ENCODE peak calls at places on chromosomes 2 and 18, in eight cellular contexts. M is HCT116, V is transverse colon, H is HepG2, F is NB4, J is adrenal gland, I is right lobe of liver, A is heart left ventricle. Y is an unnamed sample.

GRCh38 chr2:182726473-182726872 is 10.4 kb downstream of the DNAJC10 start:
- DNase-seq in M (no peak), V (no peak), H (no peak), F (no peak), J (no peak), I (no peak), A (no peak), Y (no peak)

GRCh38 chr2:211329421-211329820 is 773.0 kb downstream of the CPS1 start:
- DNase-seq in M (no peak), V (no peak), H (no peak), F (no peak), J (no peak), I (no peak), A (no peak), Y (no peak)

GRCh38 chr2:49289711-49290110 is 135.4 kb upstream of the FSHR start:
- DNase-seq in M (no peak), V (no peak), H (no peak), F (no peak), J (no peak), I (no peak), A (no peak), Y (no peak)

GRCh38 chr18:78721281-78721949 is 258.2 kb upstream of the SALL3 start:
- DNase-seq in M (no peak), V (no peak), H (no peak), F (no peak), J (no peak), I (no peak), A (no peak), Y (no peak)

GRCh38 chr2:31397099-31397498 is 17.4 kb downstream of the XDH start:
- DNase-seq in M (no peak), V (no peak), H (no peak), F (no peak), J (no peak), I (peak), A (no peak), Y (no peak)

GRCh38 chr2:150134223-150134858 is 353.1 kb downstream of the RND3 start:
- DNase-seq in M (no peak), V (no peak), H (no peak), F (no peak), J (no peak), I (no peak), A (no peak), Y (no peak)

GRCh38 chr2:181462032-181462431 is 4.8 kb downstream of the ITGA4 start:
- DNase-seq in M (no peak), V (no peak), H (no peak), F (no peak), J (no peak), I (no peak), A (no peak), Y (no peak)

GRCh38 chr2:144480257-144480656 is 39.7 kb downstream of the ZEB2 start:
- DNase-seq in M (no peak), V (no peak), H (no peak), F (no peak), J (no peak), I (no peak), A (no peak), Y (no peak)

GRCh38 chr2:3040819-3041218 is 336.8 kb downstream of the EIPR1 start:
- DNase-seq in M (no peak), V (no peak), H (no peak), F (no peak), J (no peak), I (no peak), A (peak), Y (no peak)

GRCh38 chr2:237184923-237185580 is 99.4 kb downstream of the COPS8 start:
- DNase-seq in M (no peak), V (no peak), H (no peak), F (no peak), J (no peak), I (no peak), A (no peak), Y (no peak)
- H3K4me3 ChIP-seq in M (peak), V (no peak), H (no peak), F (no peak), J (no peak), I (no peak), A (no peak), Y (no peak)

GRCh38 chr2:241689306-241689705 is 2.7 kb upstream of the DTYMK start:
- DNase-seq in M (no peak), V (no peak), H (no peak), F (peak), J (no peak), I (no peak), A (no peak), Y (no peak)

GRCh38 chr2:241692448-241692847 is 5.8 kb upstream of the DTYMK start:
- DNase-seq in M (no peak), V (no peak), H (no peak), F (no peak), J (no peak), I (no peak), A (no peak), Y (no peak)

GRCh38 chr2:241686322-241686648 is 330 bp downstream of the DTYMK start:
- DNase-seq in M (no peak), V (no peak), H (no peak), F (no peak), J (no peak), I (no peak), A (no peak), Y (no peak)

GRCh38 chr2:241686649-241687425 is at the start of gene DTYMK:
- DNase-seq in M (peak), V (peak), H (peak), F (peak), J (peak), I (peak), A (peak), Y (peak)

DNA sequence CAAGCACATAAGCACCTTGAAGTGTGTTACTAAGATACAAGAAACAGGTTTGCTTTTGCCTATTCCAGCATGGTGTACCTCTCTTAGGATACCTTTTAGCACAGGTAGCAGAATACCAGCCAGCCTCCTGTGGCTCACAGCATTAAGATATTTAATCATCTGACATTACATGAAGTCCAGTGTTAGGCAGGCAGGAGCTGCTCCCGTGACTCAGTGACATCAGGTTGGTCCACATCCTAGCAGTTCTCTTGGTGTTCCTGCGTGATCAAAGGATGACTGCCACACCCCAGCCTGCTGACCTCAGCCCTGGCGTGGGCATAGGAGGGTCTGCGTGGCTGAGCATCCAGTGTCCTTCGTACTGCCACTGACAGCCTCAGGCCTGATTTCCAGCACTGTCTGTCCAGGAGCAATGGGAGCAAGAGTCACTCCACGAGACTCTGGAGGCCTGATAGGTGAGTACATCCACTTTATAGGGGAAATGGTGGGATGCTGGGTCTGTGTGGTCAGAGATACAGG is 3.6 kb upstream of the DTYMK start:
- DNase-seq in M (no peak), V (no peak), H (no peak), F (no peak), J (no peak), I (no peak), A (no peak), Y (no peak)
- TF ChIP-seq POLR2A in M (no peak), V (no peak), H (peak), F (no peak), J (no peak), I (no peak), A (no peak), Y (no peak)

GRCh38 chr18:59695551-59695950 is 1.7 kb downstream of the CCBE1 start:
- DNase-seq in M (no peak), V (no peak), H (no peak), F (no peak), J (no peak), I (no peak), A (no peak), Y (no peak)

GRCh38 chr18:59699750-59700534 is 2.7 kb upstream of the CCBE1 start:
- DNase-seq in M (no peak), V (no peak), H (no peak), F (no peak), J (no peak), I (no peak), A (no peak), Y (no peak)

GRCh38 chr18:59699061-59699460 is 1.8 kb upstream of the CCBE1 start:
- DNase-seq in M (no peak), V (no peak), H (no peak), F (no peak), J (no peak), I (no peak), A (no peak), Y (no peak)

GRCh38 chr18:59696311-59697235 is 650 bp downstream of the CCBE1 start:
- DNase-seq in M (no peak), V (peak), H (no peak), F (no peak), J (peak), I (no peak), A (no peak), Y (no peak)

GRCh38 chr18:59697236-59697932 is at the start of gene CCBE1:
- DNase-seq in M (peak), V (peak), H (no peak), F (no peak), J (peak), I (peak), A (peak), Y (peak)
- H3K4me3 ChIP-seq in M (peak), V (peak), H (no peak), F (no peak), J (peak), I (peak), A (peak), Y (peak)

GRCh38 chr2:8681786-8682692 is at the start of gene ID2:
- DNase-seq in M (peak), V (peak), H (peak), F (peak), J (peak), I (peak), A (peak), Y (peak)

GRCh38 chr2:8684421-8684884 is 2.6 kb downstream of the ID2 start:
- DNase-seq in M (peak), V (peak), H (peak), F (peak), J (peak), I (no peak), A (no peak), Y (peak)

GRCh38 chr2:8685697-8686358 is 4.0 kb downstream of the ID2 start:
- DNase-seq in M (peak), V (peak), H (peak), F (peak), J (peak), I (peak), A (peak), Y (peak)

GRCh38 chr2:8682719-8683667 is 1.1 kb downstream of the ID2 start:
- DNase-seq in M (peak), V (peak), H (peak), F (peak), J (peak), I (peak), A (peak), Y (peak)

DNA sequence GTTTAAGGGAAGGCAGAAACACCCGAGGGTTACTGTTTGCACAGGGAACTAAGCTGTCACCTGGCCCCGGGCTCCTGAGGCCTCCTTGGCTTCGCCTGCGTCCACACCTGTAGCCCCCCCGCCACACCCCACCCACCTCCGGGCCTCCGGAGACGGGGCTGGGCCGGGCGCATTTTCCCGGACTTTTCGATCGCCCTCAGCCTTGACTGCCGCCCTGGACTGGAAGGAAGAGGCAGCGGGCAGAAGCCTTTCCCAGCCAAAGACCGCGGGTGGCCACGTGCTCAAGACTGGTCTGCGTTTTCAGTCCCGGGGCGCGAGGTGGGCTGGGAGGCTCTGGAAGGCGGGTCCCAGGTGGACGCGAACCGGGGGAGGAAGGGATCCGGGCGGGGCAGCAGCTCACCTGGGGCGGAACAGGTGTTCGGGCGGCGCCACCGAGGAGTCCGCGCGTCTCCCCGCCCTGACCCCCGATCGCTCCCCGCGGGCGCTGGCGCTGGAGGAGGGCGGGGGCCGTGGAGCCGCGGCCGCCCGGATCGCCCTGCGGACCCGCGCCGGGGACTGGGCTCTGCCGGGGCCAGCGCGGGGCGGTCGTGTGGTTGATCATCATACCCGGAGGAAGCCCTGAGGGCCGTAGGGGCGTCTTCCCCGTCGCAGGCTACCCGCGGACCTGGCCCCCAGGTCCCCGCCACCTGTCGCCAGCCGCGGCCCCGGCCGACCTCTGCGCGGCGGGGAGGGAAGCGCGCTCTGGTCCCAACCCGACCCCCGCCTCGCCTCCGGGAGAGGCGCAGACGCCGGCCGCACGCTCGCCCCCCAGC is 3.2 kb downstream of the ID2 start:
- DNase-seq in M (peak), V (peak), H (peak), F (peak), J (peak), I (peak), A (peak), Y (peak)
- TF ChIP-seq POLR2A in M (no peak), V (peak), H (no peak), F (no peak), J (peak), I (peak), A (no peak), Y (no peak)

GRCh38 chr2:143150287-143150686 is 21.1 kb downstream of the ARHGAP15 start:
- DNase-seq in M (no peak), V (no peak), H (no peak), F (peak), J (no peak), I (no peak), A (no peak), Y (no peak)
- H3K4me3 ChIP-seq in M (no peak), V (no peak), H (no peak), F (peak), J (no peak), I (no peak), A (no peak), Y (no peak)